ENCODE peak calls at places on chromosome X, in nine cellular contexts. One of them, this sample, is unnamed. For H3K9me3, the result is how much of the 10 kb centered on the place peaks cover.

GRCh38 chrX:13196778-13197177 is 123.1 kb downstream of the ATXN3L start:
- DNase-seq in fibroblast of lung: no peak
- DNase-seq in A549: no peak
- DNase-seq in K562: no peak
- DNase-seq in PC-3: no peak
- DNase-seq in astrocyte: no peak
- DNase-seq in HepG2: no peak
- DNase-seq in GM12878: no peak
- DNase-seq in neural progenitor cell: no peak
- DNase-seq in this sample: no peak

GRCh38 chrX:2485460-2485753 is 15.4 kb downstream of the DHRSX start:
- DNase-seq in fibroblast of lung: peak
- DNase-seq in A549: no peak
- DNase-seq in K562: no peak
- DNase-seq in PC-3: no peak
- DNase-seq in astrocyte: no peak
- DNase-seq in HepG2: no peak
- DNase-seq in GM12878: no peak
- DNase-seq in neural progenitor cell: no peak
- DNase-seq in this sample: no peak

GRCh38 chrX:95156566-95156965 is 1482.6 kb downstream of the FAM133A start:
- DNase-seq in fibroblast of lung: no peak
- DNase-seq in A549: no peak
- DNase-seq in K562: no peak
- DNase-seq in PC-3: no peak
- DNase-seq in astrocyte: no peak
- DNase-seq in HepG2: no peak
- DNase-seq in GM12878: no peak
- DNase-seq in neural progenitor cell: peak
- DNase-seq in this sample: no peak

GRCh38 chrX:147646949-147647717 is 264.6 kb upstream of the FMR1 start:
- DNase-seq in fibroblast of lung: no peak
- DNase-seq in A549: no peak
- DNase-seq in K562: no peak
- DNase-seq in PC-3: no peak
- DNase-seq in astrocyte: no peak
- DNase-seq in HepG2: no peak
- DNase-seq in GM12878: no peak
- DNase-seq in neural progenitor cell: no peak
- DNase-seq in this sample: no peak

GRCh38 chrX:17740137-17741122 is 3.1 kb downstream of the SCML1 start:
- DNase-seq in fibroblast of lung: no peak
- DNase-seq in A549: no peak
- DNase-seq in K562: no peak
- DNase-seq in PC-3: no peak
- DNase-seq in astrocyte: no peak
- DNase-seq in HepG2: no peak
- DNase-seq in GM12878: no peak
- DNase-seq in neural progenitor cell: no peak
- DNase-seq in this sample: no peak

GRCh38 chrX:23478561-23478960 is 143.9 kb downstream of the PTCHD1 start:
- DNase-seq in fibroblast of lung: no peak
- DNase-seq in A549: no peak
- DNase-seq in K562: no peak
- DNase-seq in PC-3: peak
- DNase-seq in astrocyte: no peak
- DNase-seq in HepG2: no peak
- DNase-seq in GM12878: no peak
- DNase-seq in neural progenitor cell: no peak
- DNase-seq in this sample: no peak

GRCh38 chrX:38561951-38562719 is 793 bp downstream of the TSPAN7 start:
- DNase-seq in fibroblast of lung: no peak
- DNase-seq in A549: no peak
- DNase-seq in K562: no peak
- DNase-seq in PC-3: no peak
- DNase-seq in astrocyte: no peak
- DNase-seq in HepG2: peak
- DNase-seq in GM12878: no peak
- DNase-seq in neural progenitor cell: peak
- DNase-seq in this sample: no peak

GRCh38 chrX:130082244-130083106 is 27.8 kb downstream of the ELF4 start:
- DNase-seq in fibroblast of lung: no peak
- DNase-seq in A549: no peak
- DNase-seq in K562: peak
- DNase-seq in PC-3: no peak
- DNase-seq in astrocyte: no peak
- DNase-seq in HepG2: no peak
- DNase-seq in GM12878: no peak
- DNase-seq in neural progenitor cell: no peak
- DNase-seq in this sample: no peak

GRCh38 chrX:145396612-145397011 is 149.3 kb downstream of the SPANXN1 start:
- DNase-seq in fibroblast of lung: no peak
- DNase-seq in A549: no peak
- DNase-seq in K562: no peak
- DNase-seq in PC-3: no peak
- DNase-seq in astrocyte: no peak
- DNase-seq in HepG2: no peak
- DNase-seq in GM12878: no peak
- DNase-seq in neural progenitor cell: no peak
- DNase-seq in this sample: no peak

GRCh38 chrX:66000628-66001275 is 39.1 kb downstream of the VSIG4 start:
- DNase-seq in fibroblast of lung: no peak
- DNase-seq in A549: no peak
- DNase-seq in K562: no peak
- DNase-seq in PC-3: no peak
- DNase-seq in astrocyte: no peak
- DNase-seq in HepG2: no peak
- DNase-seq in GM12878: no peak
- DNase-seq in neural progenitor cell: no peak
- DNase-seq in this sample: no peak

GRCh38 chrX:137519459-137519858 is 46.5 kb upstream of the ZIC3 start:
- DNase-seq in fibroblast of lung: no peak
- DNase-seq in A549: no peak
- DNase-seq in K562: no peak
- DNase-seq in PC-3: no peak
- DNase-seq in astrocyte: no peak
- DNase-seq in HepG2: no peak
- DNase-seq in GM12878: no peak
- DNase-seq in neural progenitor cell: no peak
- DNase-seq in this sample: no peak

GRCh38 chrX:153475751-153476281 is 5.4 kb upstream of the HAUS7 start:
- DNase-seq in fibroblast of lung: no peak
- DNase-seq in A549: no peak
- DNase-seq in K562: no peak
- DNase-seq in PC-3: no peak
- DNase-seq in astrocyte: no peak
- DNase-seq in HepG2: no peak
- DNase-seq in GM12878: no peak
- DNase-seq in neural progenitor cell: no peak
- DNase-seq in this sample: no peak

GRCh38 chrX:53580742-53581504 is 105.6 kb downstream of the HUWE1 start:
- DNase-seq in fibroblast of lung: no peak
- DNase-seq in A549: no peak
- DNase-seq in K562: no peak
- DNase-seq in PC-3: no peak
- DNase-seq in astrocyte: no peak
- DNase-seq in HepG2: no peak
- DNase-seq in GM12878: no peak
- DNase-seq in neural progenitor cell: no peak
- DNase-seq in this sample: no peak

GRCh38 chrX:49877397-49878101 is 1.7 kb upstream of the USP27X start:
- DNase-seq in fibroblast of lung: no peak
- DNase-seq in A549: no peak
- DNase-seq in K562: no peak
- DNase-seq in PC-3: no peak
- DNase-seq in astrocyte: no peak
- DNase-seq in HepG2: peak
- DNase-seq in GM12878: no peak
- DNase-seq in neural progenitor cell: no peak
- DNase-seq in this sample: no peak

GRCh38 chrX:77398341-77398740 is 48.8 kb upstream of the FGF16 start:
- DNase-seq in fibroblast of lung: peak
- DNase-seq in A549: no peak
- DNase-seq in K562: no peak
- DNase-seq in PC-3: no peak
- DNase-seq in astrocyte: no peak
- DNase-seq in HepG2: no peak
- DNase-seq in GM12878: no peak
- DNase-seq in neural progenitor cell: no peak
- DNase-seq in this sample: no peak

GRCh38 chrX:74922922-74923321 is 2.3 kb downstream of the NEXMIF start:
- DNase-seq in fibroblast of lung: no peak
- DNase-seq in A549: no peak
- DNase-seq in K562: no peak
- DNase-seq in PC-3: no peak
- DNase-seq in astrocyte: no peak
- DNase-seq in HepG2: no peak
- DNase-seq in GM12878: peak
- DNase-seq in neural progenitor cell: no peak
- DNase-seq in this sample: no peak

GRCh38 chrX:10101269-10101668 is 55.5 kb upstream of the CLCN4 start:
- DNase-seq in fibroblast of lung: no peak
- DNase-seq in A549: peak
- DNase-seq in K562: no peak
- DNase-seq in PC-3: no peak
- DNase-seq in astrocyte: no peak
- DNase-seq in HepG2: peak
- DNase-seq in GM12878: no peak
- DNase-seq in neural progenitor cell: no peak
- DNase-seq in this sample: no peak
- H3K4me2 ChIP-seq in fibroblast of lung: no peak
- H3K4me2 ChIP-seq in A549: peak
- H3K4me2 ChIP-seq in K562: no peak
- H3K4me2 ChIP-seq in PC-3: no peak
- H3K4me2 ChIP-seq in astrocyte: no peak
- H3K4me2 ChIP-seq in HepG2: peak
- H3K4me2 ChIP-seq in GM12878: no peak
- H3K4me2 ChIP-seq in neural progenitor cell: no peak
- H3K4me2 ChIP-seq in this sample: no peak

GRCh38 chrX:63430026-63430425 is 78.9 kb upstream of the SPIN4 start:
- DNase-seq in fibroblast of lung: no peak
- DNase-seq in A549: no peak
- DNase-seq in K562: no peak
- DNase-seq in PC-3: no peak
- DNase-seq in astrocyte: no peak
- DNase-seq in HepG2: no peak
- DNase-seq in GM12878: no peak
- DNase-seq in neural progenitor cell: no peak
- DNase-seq in this sample: no peak
- H3K9me3 ChIP-seq in fibroblast of lung: under half
- H3K9me3 ChIP-seq in A549: under half
- H3K9me3 ChIP-seq in K562: under half
- H3K9me3 ChIP-seq in PC-3: under half
- H3K9me3 ChIP-seq in astrocyte: under half
- H3K9me3 ChIP-seq in HepG2: under half
- H3K9me3 ChIP-seq in GM12878: under half
- H3K9me3 ChIP-seq in neural progenitor cell: under half
- H3K9me3 ChIP-seq in this sample: under half

DNA sequence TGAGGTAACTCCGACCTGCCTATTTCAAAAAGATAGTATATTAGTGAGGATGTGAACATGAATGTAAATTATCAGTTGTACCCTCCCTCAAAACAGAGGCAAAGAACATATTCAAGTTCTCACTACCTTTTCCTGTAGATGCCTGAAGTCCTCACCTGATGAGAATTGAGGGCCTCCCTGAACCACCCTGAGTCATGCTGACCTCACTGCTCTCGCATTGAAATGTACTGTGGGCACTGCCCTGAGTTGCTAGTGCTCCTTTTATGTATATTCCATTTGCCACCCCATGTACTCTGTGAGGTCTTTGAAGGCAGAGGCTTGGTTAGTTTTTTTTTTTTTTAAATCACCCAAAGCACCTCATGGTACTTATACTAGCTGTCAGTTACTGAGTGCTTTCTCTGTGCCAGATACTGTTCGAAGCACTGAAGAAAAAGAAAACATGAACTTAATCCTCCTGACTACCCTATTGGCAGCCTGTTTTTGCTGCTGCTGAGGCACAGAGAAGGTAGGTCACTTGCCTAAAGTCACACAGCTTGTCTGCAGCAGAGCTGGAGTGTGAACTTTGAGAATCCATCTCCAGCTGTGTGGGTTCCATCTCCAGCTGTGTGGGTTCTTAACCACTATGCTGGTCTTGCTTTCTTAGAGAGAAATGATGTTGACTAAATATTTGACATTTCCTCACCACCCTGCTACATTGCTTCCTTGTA is 253.1 kb upstream of the GPC4 start:
- DNase-seq in fibroblast of lung: no peak
- DNase-seq in A549: no peak
- DNase-seq in K562: no peak
- DNase-seq in PC-3: peak
- DNase-seq in astrocyte: no peak
- DNase-seq in HepG2: no peak
- DNase-seq in GM12878: no peak
- DNase-seq in neural progenitor cell: no peak
- DNase-seq in this sample: no peak
- TF ChIP-seq CTCF in fibroblast of lung: no peak
- TF ChIP-seq CTCF in A549: no peak
- TF ChIP-seq CTCF in K562: no peak
- TF ChIP-seq CTCF in PC-3: no peak
- TF ChIP-seq CTCF in astrocyte: no peak
- TF ChIP-seq CTCF in HepG2: no peak
- TF ChIP-seq CTCF in GM12878: no peak
- TF ChIP-seq CTCF in neural progenitor cell: no peak
- TF ChIP-seq CTCF in this sample: no peak

GRCh38 chrX:1451676-1452496 is 823 bp downstream of the ASMTL start:
- DNase-seq in fibroblast of lung: no peak
- DNase-seq in A549: no peak
- DNase-seq in K562: no peak
- DNase-seq in PC-3: no peak
- DNase-seq in astrocyte: no peak
- DNase-seq in HepG2: no peak
- DNase-seq in GM12878: no peak
- DNase-seq in neural progenitor cell: peak
- DNase-seq in this sample: no peak

GRCh38 chrX:1448793-1449580 is 3.7 kb downstream of the ASMTL start:
- DNase-seq in fibroblast of lung: no peak
- DNase-seq in A549: no peak
- DNase-seq in K562: no peak
- DNase-seq in PC-3: no peak
- DNase-seq in astrocyte: no peak
- DNase-seq in HepG2: no peak
- DNase-seq in GM12878: no peak
- DNase-seq in neural progenitor cell: no peak
- DNase-seq in this sample: no peak

GRCh38 chrX:1450381-1451161 is 2.1 kb downstream of the ASMTL start:
- DNase-seq in fibroblast of lung: no peak
- DNase-seq in A549: no peak
- DNase-seq in K562: no peak
- DNase-seq in PC-3: no peak
- DNase-seq in astrocyte: no peak
- DNase-seq in HepG2: no peak
- DNase-seq in GM12878: no peak
- DNase-seq in neural progenitor cell: no peak
- DNase-seq in this sample: no peak

GRCh38 chrX:1451251-1451675 is 1.4 kb downstream of the ASMTL start:
- DNase-seq in fibroblast of lung: no peak
- DNase-seq in A549: no peak
- DNase-seq in K562: no peak
- DNase-seq in PC-3: no peak
- DNase-seq in astrocyte: no peak
- DNase-seq in HepG2: no peak
- DNase-seq in GM12878: no peak
- DNase-seq in neural progenitor cell: no peak
- DNase-seq in this sample: no peak

GRCh38 chrX:1449581-1450149 is 3.0 kb downstream of the ASMTL start:
- DNase-seq in fibroblast of lung: no peak
- DNase-seq in A549: no peak
- DNase-seq in K562: no peak
- DNase-seq in PC-3: no peak
- DNase-seq in astrocyte: no peak
- DNase-seq in HepG2: no peak
- DNase-seq in GM12878: no peak
- DNase-seq in neural progenitor cell: no peak
- DNase-seq in this sample: no peak
- H3K4me2 ChIP-seq in fibroblast of lung: no peak
- H3K4me2 ChIP-seq in A549: no peak
- H3K4me2 ChIP-seq in K562: no peak
- H3K4me2 ChIP-seq in PC-3: no peak
- H3K4me2 ChIP-seq in astrocyte: peak
- H3K4me2 ChIP-seq in HepG2: no peak
- H3K4me2 ChIP-seq in GM12878: peak
- H3K4me2 ChIP-seq in neural progenitor cell: no peak
- H3K4me2 ChIP-seq in this sample: no peak